ENCODE peak calls at places on chromosomes 11 and 22, in nine cellular contexts. Z is neural progenitor cell; N is neural crest cell; A is CD4-positive, CD25-positive, alpha-beta regulatory T cell; V is ovary; E is mesenteric fat pad; M is psoas muscle; S is fibroblast of the aortic adventitia; O is RCC 7860. W is an unnamed sample.

GRCh38 chr11:66288866-66289547 is at the start of gene YIF1A:
- DNase-seq in A (peak), N (peak), M (peak), Z (peak), S (peak), V (peak), E (peak), O (peak), W (peak)

GRCh38 chr11:132620423-132620822 is 911.9 kb downstream of the OPCML start:
- DNase-seq in N (no peak), E (no peak), A (no peak), M (no peak), Z (no peak), S (no peak), V (no peak), O (no peak), W (no peak)

GRCh38 chr22:27089303-27089702 is 431.9 kb downstream of the MIAT start:
- DNase-seq in N (no peak), O (no peak), M (no peak), A (no peak), Z (no peak), E (no peak), V (no peak), S (no peak), W (no peak)

GRCh38 chr11:12537778-12538401 is 136.3 kb upstream of the TEAD1 start:
- DNase-seq in V (no peak), A (no peak), E (no peak), N (no peak), Z (no peak), O (no peak), S (no peak), M (peak), W (no peak)

GRCh38 chr11:66107600-66108151 is 37.6 kb downstream of the PACS1 start:
- DNase-seq in N (no peak), O (no peak), Z (no peak), M (no peak), A (no peak), E (no peak), V (no peak), S (peak), W (no peak)

GRCh38 chr11:131662310-131662709 is 291.9 kb downstream of the NTM start:
- DNase-seq in O (no peak), N (no peak), A (no peak), V (no peak), M (no peak), E (no peak), Z (no peak), S (no peak), W (no peak)

GRCh38 chr22:45604239-45604711 is 67.4 kb upstream of the ATXN10 start:
- DNase-seq in S (peak), Z (no peak), E (no peak), O (peak), M (no peak), V (no peak), A (no peak), N (no peak), W (no peak)

GRCh38 chr22:37560682-37561208 is 465 bp downstream of the CDC42EP1 start:
- DNase-seq in A (no peak), M (peak), Z (peak), O (peak), E (no peak), S (peak), N (no peak), V (peak), W (peak)

GRCh38 chr22:46547883-46548244 is 10.4 kb upstream of the CELSR1 start:
- DNase-seq in E (no peak), Z (no peak), M (peak), S (peak), A (no peak), V (no peak), O (peak), N (no peak), W (peak)

GRCh38 chr11:133776671-133777070 is 68.6 kb downstream of the SPATA19 start:
- DNase-seq in S (no peak), Z (no peak), N (no peak), V (no peak), O (no peak), M (no peak), E (no peak), A (no peak), W (no peak)

GRCh38 chr22:39994566-39995345 is at the start of gene FAM83F:
- DNase-seq in O (no peak), S (no peak), E (no peak), V (peak), N (no peak), M (no peak), A (peak), Z (peak), W (peak)

GRCh38 chr11:13876423-13876822 is 86.1 kb upstream of the SPON1 start:
- DNase-seq in M (no peak), S (no peak), Z (no peak), V (no peak), E (no peak), O (no peak), N (no peak), A (no peak), W (no peak)

GRCh38 chr22:46673677-46674236 is 53.6 kb downstream of the GRAMD4 start:
- DNase-seq in O (no peak), V (no peak), S (no peak), A (no peak), N (no peak), M (no peak), E (no peak), Z (no peak), W (no peak)